ENCODE peak calls at places on chromosomes 3 and 15, in eight cellular contexts. C, R, I, F, Q, J, Y and U are unnamed samples.

GRCh38 chr3:159762981-159763465 is 225.6 kb upstream of the IL12A start:
- DNase-seq in C (no peak), R (peak), I (peak), F (peak), Q (peak), J (peak), Y (peak), U (no peak)

GRCh38 chr3:72999971-73000370 is 3.4 kb downstream of the PPP4R2 start:
- DNase-seq in C (no peak), R (no peak), I (no peak), F (no peak), Q (no peak), J (no peak), Y (no peak), U (peak)

GRCh38 chr3:24843955-24844354 is 349.3 kb upstream of the THRB start:
- DNase-seq in C (no peak), R (no peak), I (no peak), F (no peak), Q (no peak), J (no peak), Y (no peak), U (no peak)

GRCh38 chr3:14647976-14648955 is 3.3 kb upstream of the CCDC174 start:
- DNase-seq in C (no peak), R (peak), I (no peak), F (no peak), Q (no peak), J (no peak), Y (peak), U (no peak)

GRCh38 chr15:89051875-89052274 is 36.4 kb upstream of the ABHD2 start:
- DNase-seq in C (peak), R (no peak), I (peak), F (no peak), Q (no peak), J (peak), Y (no peak), U (no peak)

GRCh38 chr3:16173696-16174355 is 654 bp upstream of the GALNT15 start:
- DNase-seq in C (no peak), R (no peak), I (no peak), F (no peak), Q (no peak), J (no peak), Y (no peak), U (no peak)

GRCh38 chr3:184349563-184350470 is 11.6 kb downstream of the CLCN2 start:
- DNase-seq in C (no peak), R (no peak), I (no peak), F (no peak), Q (no peak), J (no peak), Y (no peak), U (no peak)

GRCh38 chr15:91852741-91853500 is 587 bp upstream of the SLCO3A1 start:
- DNase-seq in C (peak), R (peak), I (peak), F (peak), Q (peak), J (peak), Y (peak), U (peak)

GRCh38 chr3:95341314-95341713 is 1278.5 kb downstream of the NSUN3 start:
- DNase-seq in C (peak), R (no peak), I (no peak), F (no peak), Q (no peak), J (no peak), Y (no peak), U (no peak)

GRCh38 chr15:57288926-57289650 is 87.2 kb upstream of the CGNL1 start:
- DNase-seq in C (no peak), R (no peak), I (no peak), F (no peak), Q (no peak), J (no peak), Y (no peak), U (no peak)

GRCh38 chr15:78052545-78052944 is 25.0 kb downstream of the TBC1D2B start:
- DNase-seq in C (no peak), R (no peak), I (no peak), F (no peak), Q (no peak), J (no peak), Y (no peak), U (no peak)

GRCh38 chr3:13470894-13471574 is 9.1 kb upstream of the HDAC11 start:
- DNase-seq in C (peak), R (no peak), I (no peak), F (no peak), Q (no peak), J (no peak), Y (peak), U (no peak)

GRCh38 chr15:62975515-62975914 is 67.0 kb upstream of the TPM1 start:
- DNase-seq in C (no peak), R (no peak), I (no peak), F (no peak), Q (no peak), J (no peak), Y (peak), U (no peak)

GRCh38 chr15:86623236-86623635 is 543.6 kb downstream of the AGBL1 start:
- DNase-seq in C (no peak), R (no peak), I (no peak), F (no peak), Q (no peak), J (no peak), Y (no peak), U (no peak)

GRCh38 chr3:2300938-2301337 is 202.3 kb downstream of the CNTN4 start:
- DNase-seq in C (no peak), R (no peak), I (no peak), F (no peak), Q (no peak), J (no peak), Y (no peak), U (no peak)

GRCh38 chr3:151925876-151926275 is 52.4 kb downstream of the SUCNR1 start:
- DNase-seq in C (no peak), R (no peak), I (no peak), F (no peak), Q (no peak), J (no peak), Y (peak), U (no peak)

GRCh38 chr3:50150863-50151686 is 4.0 kb upstream of the SEMA3F start:
- DNase-seq in C (no peak), R (no peak), I (peak), F (no peak), Q (no peak), J (peak), Y (no peak), U (no peak)

GRCh38 chr15:49876401-49877038 is 242.5 kb downstream of the ATP8B4 start:
- DNase-seq in C (no peak), R (peak), I (peak), F (no peak), Q (peak), J (no peak), Y (peak), U (no peak)

GRCh38 chr3:16447156-16447555 is 66.3 kb downstream of the RFTN1 start:
- DNase-seq in C (no peak), R (no peak), I (no peak), F (no peak), Q (no peak), J (no peak), Y (no peak), U (peak)

GRCh38 chr3:134600685-134601502 is 49.9 kb downstream of the KY start:
- DNase-seq in C (peak), R (peak), I (peak), F (peak), Q (no peak), J (no peak), Y (peak), U (peak)

GRCh38 chr3:183229177-183229576 is 23.9 kb upstream of the B3GNT5 start:
- DNase-seq in C (no peak), R (no peak), I (no peak), F (no peak), Q (no peak), J (no peak), Y (no peak), U (no peak)

GRCh38 chr15:77138167-77138522 is 67.2 kb upstream of the TSPAN3 start:
- DNase-seq in C (no peak), R (no peak), I (no peak), F (no peak), Q (no peak), J (no peak), Y (no peak), U (no peak)

GRCh38 chr15:82850242-82850591 is 40.8 kb downstream of the WHAMM start:
- DNase-seq in C (no peak), R (no peak), I (no peak), F (no peak), Q (no peak), J (peak), Y (no peak), U (no peak)

GRCh38 chr3:159846255-159846654 is 142.4 kb upstream of the IL12A start:
- DNase-seq in C (no peak), R (no peak), I (no peak), F (no peak), Q (no peak), J (no peak), Y (no peak), U (no peak)

GRCh38 chr3:43185656-43186375 is 79.9 kb upstream of the POMGNT2 start:
- DNase-seq in C (no peak), R (no peak), I (no peak), F (no peak), Q (no peak), J (no peak), Y (no peak), U (no peak)

GRCh38 chr3:53161345-53161819 is 373 bp downstream of the PRKCD start:
- DNase-seq in C (no peak), R (peak), I (peak), F (peak), Q (no peak), J (no peak), Y (no peak), U (peak)

GRCh38 chr3:53159415-53160135 is 1.4 kb upstream of the PRKCD start:
- DNase-seq in C (peak), R (peak), I (no peak), F (no peak), Q (no peak), J (no peak), Y (peak), U (no peak)

GRCh38 chr3:53160660-53161344 is at the start of gene PRKCD:
- DNase-seq in C (peak), R (peak), I (peak), F (peak), Q (peak), J (peak), Y (peak), U (peak)

GRCh38 chr3:53158700-53159414 is 2.2 kb upstream of the PRKCD start:
- DNase-seq in C (no peak), R (no peak), I (no peak), F (no peak), Q (no peak), J (no peak), Y (no peak), U (peak)

DNA sequence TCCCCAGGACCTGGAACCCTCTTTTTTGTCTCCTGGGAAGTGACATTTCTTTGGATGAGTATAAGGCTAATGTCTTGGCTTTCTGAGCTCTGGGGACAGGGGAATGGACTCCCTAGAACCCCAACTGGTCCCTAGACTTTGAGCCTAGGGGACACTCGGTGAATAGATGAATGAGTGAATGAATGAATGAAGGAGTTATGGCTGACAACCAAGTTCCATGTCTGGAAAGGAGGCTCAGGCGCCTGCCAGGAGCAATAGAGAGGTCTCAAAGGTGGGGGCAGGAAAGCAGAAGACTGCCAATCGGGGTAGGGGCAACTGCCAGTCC is 712 bp upstream of the PRKCD start:
- DNase-seq in C (no peak), R (no peak), I (no peak), F (no peak), Q (no peak), J (no peak), Y (no peak), U (no peak)
- H3K4me3 ChIP-seq in C (peak), R (peak), I (no peak), F (peak), Q (peak), J (peak), Y (peak), U (peak)

GRCh38 chr3:172808969-172809546 is 58.5 kb downstream of the ECT2 start:
- DNase-seq in C (peak), R (no peak), I (peak), F (no peak), Q (no peak), J (no peak), Y (peak), U (peak)
- TF ChIP-seq CTCF in C (peak), R (no peak), I (peak), F (peak), Q (no peak), J (peak), Y (peak), U (peak)

GRCh38 chr3:38581774-38582173 is 67.7 kb downstream of the SCN5A start:
- DNase-seq in C (no peak), R (no peak), I (no peak), F (no peak), Q (no peak), J (no peak), Y (no peak), U (no peak)

GRCh38 chr3:38579146-38579545 is 70.3 kb downstream of the SCN5A start:
- DNase-seq in C (peak), R (peak), I (peak), F (peak), Q (no peak), J (no peak), Y (no peak), U (no peak)

GRCh38 chr3:38582316-38582715 is 67.2 kb downstream of the SCN5A start:
- DNase-seq in C (no peak), R (no peak), I (no peak), F (no peak), Q (no peak), J (peak), Y (no peak), U (no peak)

GRCh38 chr3:38579551-38580449 is 69.7 kb downstream of the SCN5A start:
- DNase-seq in C (no peak), R (peak), I (peak), F (no peak), Q (no peak), J (no peak), Y (no peak), U (peak)

GRCh38 chr3:38580450-38581382 is 68.8 kb downstream of the SCN5A start:
- DNase-seq in C (no peak), R (no peak), I (peak), F (no peak), Q (no peak), J (no peak), Y (no peak), U (no peak)
- H3K27ac ChIP-seq in C (no peak), R (peak), I (no peak), F (no peak), Q (no peak), J (no peak), Y (no peak), U (no peak)

GRCh38 chr15:39430389-39430788 is 150.5 kb upstream of the THBS1 start:
- DNase-seq in C (no peak), R (no peak), I (no peak), F (no peak), Q (no peak), J (no peak), Y (no peak), U (no peak)
- H3K4me3 ChIP-seq in C (no peak), R (no peak), I (no peak), F (no peak), Q (no peak), J (no peak), Y (no peak), U (no peak)

GRCh38 chr15:100211855-100212850 is 129.6 kb downstream of the ADAMTS17 start:
- DNase-seq in C (peak), R (no peak), I (peak), F (no peak), Q (no peak), J (peak), Y (no peak), U (no peak)
- TF ChIP-seq CTCF in C (no peak), R (no peak), I (no peak), F (no peak), Q (no peak), J (no peak), Y (no peak), U (no peak)

DNA sequence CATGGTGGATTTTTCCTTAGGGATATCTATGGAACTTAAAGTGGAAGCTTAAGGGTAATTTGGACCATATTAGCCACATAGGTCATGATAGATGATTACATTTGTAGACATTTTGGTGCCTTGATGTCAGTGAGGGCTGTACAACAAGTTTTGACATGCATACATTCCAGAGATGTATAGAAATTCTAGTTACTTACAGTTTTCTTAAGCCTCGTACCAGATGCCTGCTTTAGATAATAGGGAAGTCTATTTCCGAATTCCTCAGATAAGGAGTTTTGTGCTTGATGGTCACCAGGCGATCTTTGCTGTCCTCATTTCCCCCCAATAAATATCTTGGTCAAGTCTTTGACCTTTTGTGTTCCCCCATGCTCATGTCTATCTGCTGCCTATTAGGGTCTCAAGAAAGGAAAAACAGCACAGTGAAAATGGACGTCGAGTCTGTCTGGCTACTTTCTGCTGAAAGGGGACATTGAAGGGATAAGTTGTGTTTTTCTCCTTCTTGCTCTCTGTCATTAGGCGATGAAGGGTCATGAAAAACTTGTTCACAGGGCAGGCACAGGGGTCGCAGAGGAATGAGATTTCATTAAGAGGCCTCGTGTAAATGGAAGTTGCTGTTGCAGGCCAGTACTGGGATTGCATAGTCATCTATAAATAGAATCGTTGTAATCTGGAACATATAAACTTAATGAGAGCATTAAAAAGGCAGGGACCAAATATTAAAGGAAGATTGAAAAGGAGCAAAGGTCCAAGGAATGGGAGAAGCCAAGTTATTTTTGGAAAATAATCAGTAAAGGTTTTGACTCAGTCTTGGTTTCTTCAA is 20.0 kb upstream of the SENP7 start:
- DNase-seq in C (no peak), R (no peak), I (peak), F (no peak), Q (no peak), J (no peak), Y (no peak), U (no peak)
- H3K27ac ChIP-seq in C (no peak), R (no peak), I (no peak), F (no peak), Q (no peak), J (peak), Y (no peak), U (no peak)